ENCODE peak calls at places on chromosomes 6 and 20, in five cellular contexts. F is IMR-90, U is neuronal stem cell, E is H9, M is mesenchymal stem cell. V is an unnamed sample.

GRCh38 chr20:57656252-57656820 is 36.1 kb upstream of the ZBP1 start:
- DNase-seq in U (no peak), M (no peak), F (no peak), E (peak; percentile 14), V (no peak)

GRCh38 chr6:14286144-14286543 is 168.6 kb downstream of the CD83 start:
- DNase-seq in F (peak; percentile 90), E (no peak), U (no peak), M (no peak), V (no peak)

GRCh38 chr20:44052166-44052565 is 134.8 kb downstream of the JPH2 start:
- DNase-seq in U (no peak), E (no peak), F (no peak), M (no peak), V (no peak)

GRCh38 chr20:33559994-33560393 is 70.1 kb downstream of the CBFA2T2 start:
- DNase-seq in M (no peak), U (no peak), F (no peak), E (no peak), V (no peak)

GRCh38 chr6:107185570-107185969 is 70.3 kb upstream of the BEND3 start:
- DNase-seq in E (peak; percentile 49), M (peak; percentile 14), F (peak; percentile 11), U (no peak), V (peak; percentile 58)

GRCh38 chr6:127634178-127634577 is 57.2 kb downstream of the C6orf58 start:
- DNase-seq in E (no peak), U (no peak), F (no peak), M (no peak), V (no peak)

GRCh38 chr6:133764011-133764812 is 124.7 kb upstream of the TCF21 start:
- DNase-seq in M (peak; percentile 60), F (peak; percentile 79), U (no peak), E (no peak), V (no peak)

GRCh38 chr20:54849741-54850140 is 374.3 kb downstream of the DOK5 start:
- DNase-seq in F (no peak), M (no peak), E (no peak), U (no peak), V (peak; percentile 57)

GRCh38 chr6:12354499-12354898 is 64.3 kb downstream of the EDN1 start:
- DNase-seq in E (peak; percentile 63), U (no peak), F (peak; percentile 47), M (peak; percentile 86), V (peak; percentile 75)

GRCh38 chr20:63094767-63095499 is 88.2 kb upstream of the BHLHE23 start:
- DNase-seq in M (no peak), E (peak; percentile 17), U (no peak), F (no peak), V (no peak)

GRCh38 chr6:63571883-63572732 is at the start of the genes LOC128125822 and PTP4A1:
- DNase-seq in M (peak; percentile 97), E (peak; percentile 98), U (peak; percentile 97), F (peak; percentile 98), V (peak; percentile 99)

GRCh38 chr6:63572733-63573139 is 456 bp downstream of the LOC128125822 start:
- DNase-seq in F (no peak), M (no peak), E (no peak), U (no peak), V (no peak)

GRCh38 chr6:63573140-63573898 is 1.0 kb downstream of the LOC128125822 start:
- DNase-seq in M (peak; percentile 75), U (peak; percentile 59), E (peak; percentile 94), F (peak; percentile 55), V (peak; percentile 95)

GRCh38 chr6:63573899-63574553 is 1.7 kb downstream of the LOC128125822 start:
- DNase-seq in U (peak; percentile 40), F (peak; percentile 64), E (peak; percentile 42), M (peak; percentile 86), V (peak; percentile 84)

DNA sequence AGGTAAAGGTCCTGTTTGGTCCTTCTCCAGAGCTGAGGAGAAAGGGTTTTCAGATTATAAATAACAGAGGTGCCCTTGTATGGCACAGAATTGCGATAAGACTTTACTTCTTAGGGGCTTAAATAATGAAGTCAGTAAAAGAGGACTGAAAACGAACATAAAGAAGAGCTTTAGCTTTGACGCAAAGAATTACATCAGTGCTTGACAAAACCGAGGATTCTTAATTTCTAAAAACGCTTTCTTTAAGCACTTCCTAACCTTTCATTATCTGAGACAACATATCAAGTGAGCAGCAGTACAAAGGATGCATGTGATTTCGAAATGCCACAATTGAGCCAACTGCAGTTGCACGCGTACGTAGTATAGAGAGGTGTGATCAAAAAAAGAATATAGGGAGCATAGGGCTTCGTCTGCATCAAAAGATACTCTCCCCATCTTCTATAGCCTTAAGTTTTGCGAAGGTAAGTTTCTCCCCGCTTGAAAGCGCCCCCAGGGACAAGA is 848 bp upstream of the LOC128125822 start:
- DNase-seq in M (no peak), U (no peak), F (no peak), E (no peak), V (no peak)
- H2BK120ac ChIP-seq in M (peak overlapping the region; percentile 11), U (no peak overlapping the region), F (peak overlapping the region; percentile 53), E (no peak overlapping the region), V (no peak overlapping the region)

DNA sequence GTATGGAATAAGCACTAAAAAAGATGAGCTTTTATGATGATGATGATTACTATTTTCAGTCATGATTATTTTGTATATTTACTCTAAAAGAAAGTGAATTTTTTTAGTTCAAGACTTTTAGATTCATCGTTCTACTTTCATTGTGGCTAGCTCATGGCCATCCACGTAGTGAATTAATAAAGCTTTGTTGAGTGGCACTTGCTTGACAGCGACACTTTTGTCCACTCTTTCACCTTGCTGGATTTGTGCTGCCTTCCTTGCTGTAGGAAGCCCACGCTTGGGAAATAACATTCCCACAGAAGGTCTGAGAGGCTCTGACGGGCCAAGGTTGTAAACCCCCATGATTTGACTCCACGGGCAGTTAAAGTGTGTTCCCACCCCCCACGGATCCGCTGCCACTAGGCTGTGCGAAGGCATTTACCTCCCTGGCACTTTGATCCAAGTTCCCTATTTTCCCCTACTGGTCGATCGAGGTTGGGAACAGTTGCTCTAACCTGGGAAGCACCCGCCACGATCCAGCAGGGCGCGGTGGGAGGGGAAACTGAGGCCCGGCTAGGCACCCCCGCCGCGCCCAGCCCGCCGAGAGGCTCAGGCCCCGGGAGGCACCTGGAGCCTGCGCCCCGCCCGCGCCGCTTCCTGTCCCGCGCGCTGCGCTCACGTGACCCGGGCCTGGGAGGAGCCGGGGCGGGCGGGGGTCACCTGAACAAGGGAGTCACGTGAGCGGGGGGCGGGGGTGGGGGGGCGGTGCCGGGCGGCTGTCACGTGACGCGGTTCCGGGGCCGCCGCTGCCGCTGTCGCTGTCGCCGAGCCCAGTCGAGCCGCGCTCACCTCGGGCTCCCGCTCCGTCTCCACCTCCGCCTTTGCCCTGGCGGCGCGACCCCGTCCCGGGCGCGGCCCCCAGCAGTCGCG is at the start of gene IGF2R:
- DNase-seq in M (peak; percentile 83), F (peak; percentile 80), E (peak; percentile 94), U (peak; percentile 83), V (peak; percentile 95)
- H2BK120ac ChIP-seq in M (peak within 1 kb of the TSS; percentile 90), F (peak within 1 kb of the TSS; percentile 41), E (no peak within 1 kb of the TSS), U (no peak within 1 kb of the TSS), V (no peak within 1 kb of the TSS)

GRCh38 chr20:37328149-37328945 is 17.6 kb upstream of the SRC start:
- DNase-seq in E (no peak), F (no peak), M (no peak), U (no peak), V (no peak)

GRCh38 chr20:37325206-37325605 is 20.7 kb upstream of the SRC start:
- DNase-seq in E (no peak), U (no peak), F (no peak), M (no peak), V (no peak)

GRCh38 chr20:37326666-37327065 is 19.3 kb upstream of the SRC start:
- DNase-seq in E (no peak), M (no peak), U (no peak), F (no peak), V (no peak)

GRCh38 chr20:37327748-37328147 is 18.2 kb upstream of the SRC start:
- DNase-seq in M (peak; percentile 93), E (no peak), F (peak; percentile 80), U (no peak), V (no peak)

DNA sequence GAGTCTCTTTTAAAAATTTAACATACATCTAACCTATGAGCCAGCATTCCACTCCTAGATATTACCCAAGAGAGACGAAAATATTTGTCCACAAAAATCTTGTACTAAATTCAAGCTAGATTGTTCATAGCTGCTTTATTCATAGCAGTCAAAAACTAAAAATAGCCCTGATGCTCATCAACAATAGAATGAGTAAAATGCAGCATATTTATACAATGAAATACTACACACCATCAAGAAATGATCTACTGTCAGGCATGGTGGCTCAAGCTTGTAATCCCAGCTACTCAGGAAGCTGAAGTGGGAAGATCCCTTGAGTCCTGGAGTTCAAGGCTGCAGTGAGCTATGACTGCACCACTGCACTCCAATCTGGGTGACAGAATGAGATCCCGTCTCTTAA is 22.0 kb upstream of the SRC start:
- DNase-seq in U (no peak), F (peak; percentile 92), M (peak; percentile 74), E (no peak), V (no peak)
- H2BK120ac ChIP-seq in U (no peak overlapping the region), F (no peak overlapping the region), M (no peak overlapping the region), E (no peak overlapping the region), V (no peak overlapping the region)

GRCh38 chr6:75171581-75172360 is 34.1 kb downstream of the COL12A1 start:
- DNase-seq in E (no peak), F (peak; percentile 18), U (no peak), M (no peak), V (no peak)
- H2BK120ac ChIP-seq in E (no peak overlapping the region), F (no peak overlapping the region), U (no peak overlapping the region), M (no peak overlapping the region), V (no peak overlapping the region)

DNA sequence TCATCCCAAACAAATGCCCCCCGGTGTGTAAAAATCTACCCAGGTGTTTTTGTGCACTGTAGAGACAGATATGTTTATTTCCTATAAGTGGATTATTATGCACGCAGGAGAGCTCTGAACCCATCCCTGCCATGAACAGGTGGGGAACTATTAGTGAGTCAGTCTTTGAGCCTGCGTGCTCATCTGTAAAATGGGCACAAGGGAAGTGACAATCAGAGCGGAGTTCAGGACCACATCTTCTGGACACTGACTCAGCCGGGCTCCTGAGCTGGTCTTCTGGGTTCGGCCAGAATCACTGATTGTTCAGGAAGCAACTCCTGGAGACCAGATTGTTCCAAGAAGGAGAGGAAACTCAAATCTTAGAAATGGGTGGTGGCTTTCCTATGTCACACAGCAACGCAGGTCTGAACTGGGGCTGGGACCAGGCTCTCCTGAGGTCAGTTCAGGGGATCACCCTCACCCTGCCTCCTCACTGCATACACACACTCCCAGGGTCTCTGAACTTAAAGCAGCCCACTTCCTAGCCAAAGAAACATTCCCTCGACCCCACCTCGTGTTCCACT is 27.3 kb upstream of the TGM2 start:
- DNase-seq in M (no peak), E (no peak), U (no peak), F (no peak), V (no peak)
- H2BK120ac ChIP-seq in M (no peak overlapping the region), E (no peak overlapping the region), U (no peak overlapping the region), F (peak overlapping the region; percentile 7), V (no peak overlapping the region)

DNA sequence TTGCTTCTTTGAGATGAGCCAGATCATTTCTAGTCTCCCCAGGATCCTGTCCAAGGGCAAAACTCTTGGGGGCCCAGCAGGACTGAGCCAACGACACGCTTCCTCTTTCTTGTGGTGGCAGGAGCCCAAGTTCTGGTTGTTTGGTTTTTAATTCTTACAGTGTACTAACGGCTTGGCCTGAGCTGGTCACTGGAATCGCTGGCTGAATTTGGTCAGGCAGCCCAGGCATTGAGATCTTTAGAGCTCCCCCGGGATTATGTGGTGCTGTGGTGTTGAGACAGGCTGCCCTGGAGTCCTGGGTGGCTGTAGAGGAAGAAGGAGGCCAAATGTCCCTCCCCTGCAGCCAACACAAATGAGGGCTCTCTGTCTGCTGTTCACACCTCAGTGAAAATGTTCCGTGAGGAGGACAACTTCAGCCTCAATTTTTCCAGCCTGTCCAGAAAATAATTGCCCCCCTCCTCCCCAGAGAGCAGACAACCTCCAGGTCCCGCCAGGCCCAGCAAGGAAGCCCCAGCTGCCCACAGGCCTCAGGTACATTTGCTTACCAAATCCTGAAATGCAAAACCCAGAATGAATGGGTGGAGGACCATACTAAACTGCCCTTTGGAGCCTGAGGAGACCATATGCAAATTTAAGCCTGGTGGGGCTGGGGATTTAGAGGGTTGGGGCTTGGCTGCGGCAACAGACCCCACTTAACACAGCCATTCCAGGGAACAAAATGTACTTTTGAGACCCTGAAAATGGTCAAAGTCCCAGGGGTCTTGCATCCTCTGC is 23.6 kb downstream of the BNIP5 start:
- DNase-seq in U (no peak), M (no peak), E (no peak), F (no peak), V (no peak)
- H2BK120ac ChIP-seq in U (no peak overlapping the region), M (no peak overlapping the region), E (no peak overlapping the region), F (no peak overlapping the region), V (no peak overlapping the region)

V was measured in mesendoderm.